ENCODE peak calls at places on chromosomes 1 and 21, in four cellular contexts. E, V, O and W are unnamed samples.

GRCh38 chr1:36115200-36115669 is 9.8 kb downstream of the COL8A2 start:
- DNase-seq in O (no peak), E (no peak), V (peak; percentile 81), W (peak; percentile 17)

GRCh38 chr1:163071381-163072255 is 2.5 kb downstream of the RGS4 start:
- DNase-seq in V (peak; percentile 84), E (peak; percentile 88), O (peak; percentile 82), W (peak; percentile 35)

GRCh38 chr1:81420760-81421159 is 380.0 kb upstream of the ADGRL2 start:
- DNase-seq in V (peak; percentile 1), O (no peak), E (no peak), W (no peak)

GRCh38 chr1:96973605-96974004 is 252.0 kb downstream of the PTBP2 start:
- DNase-seq in E (no peak), V (no peak), O (no peak), W (no peak)

GRCh38 chr1:228783415-228784045 is 48.3 kb downstream of the RHOU start:
- DNase-seq in E (no peak), O (no peak), V (no peak), W (no peak)

GRCh38 chr1:68495968-68496679 is 758 bp downstream of the DEPDC1 start:
- DNase-seq in V (no peak), O (no peak), E (peak; percentile 37), W (peak; percentile 0)

GRCh38 chr1:244302889-244303609 is 148.7 kb downstream of the ADSS2 start:
- DNase-seq in O (no peak), E (peak; percentile 53), V (peak; percentile 56), W (peak; percentile 84)

GRCh38 chr1:6002714-6003501 is 10.7 kb upstream of the NPHP4 start:
- DNase-seq in O (peak; percentile 36), V (no peak), E (no peak), W (no peak)

GRCh38 chr1:211942583-211942982 is 92.8 kb downstream of the INTS7 start:
- DNase-seq in E (no peak), O (no peak), V (no peak), W (no peak)

GRCh38 chr1:229194096-229194495 is 76.8 kb upstream of the RAB4A start:
- DNase-seq in O (no peak), E (no peak), V (no peak), W (no peak)

GRCh38 chr1:12006167-12006921 is 13.0 kb upstream of the MIIP start:
- DNase-seq in O (peak; percentile 15), V (no peak), E (no peak), W (no peak)

GRCh38 chr1:23168462-23169218 is at the start of gene LUZP1:
- DNase-seq in E (peak; percentile 93), O (peak; percentile 81), V (peak; percentile 52), W (peak; percentile 39)

GRCh38 chr1:39082811-39083576 is 56.8 kb downstream of the NDUFS5 start:
- DNase-seq in O (no peak), V (no peak), E (no peak), W (no peak)

GRCh38 chr1:4573521-4573920 is 80.9 kb upstream of the AJAP1 start:
- DNase-seq in E (no peak), O (no peak), V (no peak), W (no peak)

GRCh38 chr1:29195875-29196274 is 14.2 kb upstream of the SRSF4 start:
- DNase-seq in O (no peak), E (no peak), V (no peak), W (no peak)

GRCh38 chr1:110462964-110463363 is 12.0 kb downstream of the PROK1 start:
- DNase-seq in E (no peak), O (no peak), V (no peak), W (no peak)

GRCh38 chr1:233675893-233676292 is 62.0 kb downstream of the KCNK1 start:
- DNase-seq in O (peak; percentile 45), V (no peak), E (no peak), W (no peak)

GRCh38 chr1:190474010-190474409 is 3.7 kb downstream of the BRINP3 start:
- DNase-seq in E (no peak), V (no peak), O (no peak), W (no peak)

GRCh38 chr1:17287377-17287776 is 20.6 kb upstream of the PADI4 start:
- DNase-seq in O (no peak), E (no peak), V (peak; percentile 79), W (peak; percentile 92)

GRCh38 chr1:233885196-233886028 is 19.1 kb upstream of the SLC35F3 start:
- DNase-seq in V (peak; percentile 72), O (no peak), E (no peak), W (no peak)

GRCh38 chr21:31530918-31531705 is 128.4 kb upstream of the SOD1 start:
- DNase-seq in O (no peak), V (no peak), E (no peak), W (no peak)

GRCh38 chr1:248828845-248829244 is 3.1 kb upstream of the SH3BP5L start:
- DNase-seq in O (no peak), V (peak; percentile 78), E (peak; percentile 81), W (no peak)

GRCh38 chr1:215104283-215104682 is 21.7 kb downstream of the KCNK2 start:
- DNase-seq in E (no peak), V (peak; percentile 20), O (no peak), W (no peak)

GRCh38 chr21:31772674-31773555 is 41.0 kb upstream of the SCAF4 start:
- DNase-seq in V (no peak), E (no peak), O (no peak), W (no peak)

GRCh38 chr1:27637052-27637451 is 2.1 kb upstream of the FGR start:
- DNase-seq in V (no peak), E (no peak), O (no peak), W (no peak)

GRCh38 chr1:118461154-118461553 is 276.1 kb upstream of the SPAG17 start:
- DNase-seq in O (peak; percentile 20), V (no peak), E (no peak), W (no peak)

GRCh38 chr21:29316029-29316742 is 17.5 kb downstream of the BACH1 start:
- DNase-seq in V (no peak), O (no peak), E (no peak), W (no peak)
- H3K4me1 ChIP-seq in V (peaks cover 29% of the 10 kb centered on the region), O (peaks cover 11% of the 10 kb centered on the region), E (peaks cover 19% of the 10 kb centered on the region), W (peaks cover 7% of the 10 kb centered on the region)

GRCh38 chr21:34614693-34615486 is at the start of gene RCAN1:
- DNase-seq in E (peak; percentile 92), O (peak; percentile 97), V (peak; percentile 84), W (peak; percentile 78)

GRCh38 chr21:34615487-34615814 is 538 bp upstream of the RCAN1 start:
- DNase-seq in E (no peak), V (no peak), O (no peak), W (no peak)

GRCh38 chr21:34612557-34612956 is 2.4 kb downstream of the RCAN1 start:
- DNase-seq in E (no peak), V (no peak), O (no peak), W (no peak)

GRCh38 chr21:34614443-34614692 is 545 bp downstream of the RCAN1 start:
- DNase-seq in O (no peak), E (no peak), V (no peak), W (no peak)

GRCh38 chr21:34613679-34614442 is 1.1 kb downstream of the RCAN1 start:
- DNase-seq in O (no peak), V (no peak), E (peak; percentile 18), W (no peak)
- TF ChIP-seq EZH2 in O (no peak), V (no peak), E (no peak), W (no peak)

DNA sequence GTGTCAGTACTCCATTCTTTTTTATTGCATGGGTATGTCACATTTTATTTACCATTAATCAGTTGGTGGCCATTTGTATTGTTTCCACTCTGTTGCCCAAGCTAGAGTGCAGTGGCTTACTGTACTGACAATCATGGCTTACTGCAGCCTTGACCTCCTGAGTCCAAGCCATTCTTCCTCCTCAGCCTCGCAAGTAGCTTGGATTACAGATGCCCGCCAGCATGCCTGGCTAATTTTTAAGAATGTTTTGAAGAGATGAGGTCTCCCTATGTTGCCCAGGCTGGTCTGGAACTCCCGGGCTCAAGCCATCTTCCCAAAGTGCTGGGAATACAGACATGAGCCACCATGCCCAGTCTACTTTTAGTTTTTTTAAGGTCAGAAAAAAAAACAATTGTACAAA is 813 bp upstream of the SFT2D2 start:
- DNase-seq in V (no peak), E (no peak), O (no peak), W (no peak)
- H3K4me2 ChIP-seq in V (peak overlapping the region; percentile 95), E (peak overlapping the region; percentile 53), O (peak overlapping the region; percentile 91), W (peak overlapping the region; percentile 93)

GRCh38 chr1:20483098-20483832 is 2.7 kb downstream of the CAMK2N1 start:
- DNase-seq in O (no peak), E (no peak), V (no peak), W (no peak)

GRCh38 chr1:20485527-20486456 is at the start of gene CAMK2N1:
- DNase-seq in E (peak; percentile 44), O (peak; percentile 78), V (peak; percentile 51), W (peak; percentile 69)

GRCh38 chr1:20481643-20482498 is 4.1 kb downstream of the CAMK2N1 start:
- DNase-seq in V (no peak), E (no peak), O (no peak), W (no peak)

GRCh38 chr1:20484526-20485462 is 1.2 kb downstream of the CAMK2N1 start:
- DNase-seq in V (no peak), E (peak; percentile 43), O (no peak), W (no peak)

GRCh38 chr1:20483833-20484525 is 2.0 kb downstream of the CAMK2N1 start:
- DNase-seq in V (peak; percentile 39), O (peak; percentile 69), E (peak; percentile 49), W (no peak)
- H3K4me1 ChIP-seq in V (peaks cover 23% of the 10 kb centered on the region), O (peaks cover 47% of the 10 kb centered on the region), E (peaks cover 12% of the 10 kb centered on the region), W (peaks cover 39% of the 10 kb centered on the region)

DNA sequence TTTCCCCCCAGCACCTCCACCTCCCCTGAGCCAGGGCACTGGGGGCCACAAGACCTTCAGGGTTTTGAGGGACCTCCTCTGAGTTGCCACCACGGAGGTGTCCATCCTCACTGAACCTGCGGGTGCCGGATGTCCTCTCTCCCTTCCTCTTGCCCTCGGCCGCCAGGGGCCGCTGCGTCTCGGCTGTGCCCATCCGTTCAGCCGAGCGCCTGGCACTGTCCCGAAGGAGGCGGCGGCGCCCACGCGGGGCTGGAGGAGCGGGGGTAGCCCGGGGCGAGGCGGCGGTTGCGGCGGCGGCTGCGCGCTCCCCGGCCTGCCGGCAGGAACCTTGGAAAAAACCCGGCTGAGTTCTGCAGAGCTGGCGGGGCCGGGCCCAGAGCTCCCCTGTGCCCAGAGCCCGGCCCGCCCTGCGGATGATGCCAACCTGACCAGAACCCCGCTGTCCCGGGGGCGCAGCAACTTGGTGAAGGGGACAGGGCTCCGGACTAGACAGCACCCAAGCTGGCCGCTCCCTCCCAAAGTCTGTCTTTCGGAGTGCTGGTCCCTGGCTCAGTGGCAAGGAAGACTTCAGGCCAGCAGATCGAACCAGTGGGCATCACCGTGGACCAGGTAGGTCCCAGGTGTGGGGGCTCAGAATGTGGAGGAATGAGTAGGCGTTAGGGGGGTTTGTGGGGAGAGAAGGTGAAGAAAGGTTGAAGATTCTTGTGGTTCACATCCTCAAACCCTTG is 3.7 kb upstream of the PPM1J start:
- DNase-seq in V (no peak), E (peak; percentile 47), O (peak; percentile 88), W (peak; percentile 55)
- TF ChIP-seq EZH2 in V (no peak), E (no peak), O (no peak), W (no peak)